ENCODE peak calls at places on chromosomes 4 and X, in ten cellular contexts. Q is Right ventricle myocardium superior; X is A549; T is AG09309; K is KG1; S is OCI-LY7; Z is stimulated activated CD8-positive, alpha-beta memory T cell treated with anti-CD3 and anti-CD28 coated beads, Interleukin-12 subunit alpha, Interleukin-12 subunit beta, amount 100 ng/mL, for 4 hours; D is AML-193; Y is sigmoid colon; V is kidney epithelial cell. E is an unnamed sample.

GRCh38 chrX:110491846-110492620 is 133.4 kb downstream of the RTL9 start:
- DNase-seq in Q (no peak), T (no peak), D (no peak), Y (no peak), X (no peak), S (no peak), Z (no peak), V (no peak), K (no peak), E (no peak)

GRCh38 chrX:48700246-48700645 is 3.7 kb downstream of the SUV39H1 start:
- DNase-seq in Y (no peak), T (no peak), Z (no peak), Q (no peak), V (no peak), X (no peak), S (no peak), D (no peak), K (no peak), E (no peak)

GRCh38 chr4:38664704-38665401 is 854 bp downstream of the KLF3 start:
- DNase-seq in Y (peak), K (no peak), Z (peak), Q (peak), X (peak), T (no peak), S (no peak), V (no peak), D (no peak), E (no peak)

GRCh38 chrX:68829594-68830485 is 1.0 kb downstream of the EFNB1 start:
- DNase-seq in X (peak), D (no peak), S (no peak), Q (no peak), T (no peak), K (no peak), Y (peak), V (no peak), Z (no peak), E (no peak)

GRCh38 chr4:8393593-8394038 is 46.9 kb downstream of the ACOX3 start:
- DNase-seq in Z (no peak), T (peak), Y (peak), Q (peak), D (no peak), S (no peak), V (peak), K (no peak), X (peak), E (peak)

GRCh38 chr4:35604724-35605123 is 639.6 kb downstream of the ARAP2 start:
- DNase-seq in V (no peak), T (no peak), K (no peak), Y (no peak), D (no peak), Q (no peak), X (no peak), Z (no peak), S (no peak), E (no peak)

GRCh38 chr4:109406337-109406931 is 27.2 kb upstream of the SEC24B start:
- DNase-seq in K (peak), V (peak), S (peak), Z (no peak), T (peak), Q (no peak), D (peak), X (peak), Y (no peak), E (peak)

GRCh38 chrX:54479471-54480122 is 16.4 kb downstream of the FGD1 start:
- DNase-seq in T (no peak), Z (no peak), V (no peak), D (no peak), X (no peak), K (no peak), Y (no peak), S (peak), Q (no peak), E (no peak)

GRCh38 chr4:56048621-56049427 is 100.1 kb downstream of the CEP135 start:
- DNase-seq in T (peak), K (peak), X (peak), S (peak), Q (peak), D (peak), Z (no peak), V (no peak), Y (peak), E (peak)

GRCh38 chr4:5238106-5238505 is 186.8 kb downstream of the STK32B start:
- DNase-seq in Q (no peak), K (no peak), S (no peak), D (no peak), V (no peak), Z (no peak), X (no peak), T (peak), Y (no peak), E (no peak)

GRCh38 chr4:87492617-87493016 is 36.6 kb downstream of the SPARCL1 start:
- DNase-seq in S (no peak), Y (no peak), D (no peak), Q (no peak), K (no peak), V (no peak), Z (no peak), T (no peak), X (no peak), E (no peak)

GRCh38 chr4:169315530-169316306 is 45.0 kb upstream of the SH3RF1 start:
- DNase-seq in S (no peak), Z (no peak), Q (no peak), X (peak), V (no peak), Y (no peak), K (no peak), D (no peak), T (no peak), E (no peak)

GRCh38 chr4:41339812-41340809 is 83.4 kb downstream of the UCHL1 start:
- DNase-seq in T (peak), Q (no peak), X (peak), K (no peak), Z (no peak), S (no peak), V (peak), D (no peak), Y (no peak), E (no peak)

GRCh38 chrX:54495814-54496516 is at the start of gene FGD1:
- DNase-seq in K (no peak), T (no peak), V (no peak), S (peak), Y (peak), Z (peak), D (no peak), X (peak), Q (peak), E (peak)

GRCh38 chr4:183658362-183659028 is 490 bp downstream of the RWDD4 start:
- DNase-seq in D (no peak), K (no peak), Y (peak), S (peak), X (peak), V (no peak), T (no peak), Z (peak), Q (peak), E (peak)